ENCODE peak calls at places on chromosomes 4 and X, in seven cellular contexts. One of them, this sample, is unnamed.

GRCh38 chrX:39519566-39520301 is 578.0 kb downstream of the BCOR start:
- DNase-seq in SK-N-SH: no peak
- DNase-seq in H1: no peak
- DNase-seq in HepG2: no peak
- DNase-seq in K562: peak
- DNase-seq in GM12878: no peak
- DNase-seq in GM12892: no peak
- DNase-seq in this sample: no peak

GRCh38 chr4:112403072-112403945 is 106.1 kb downstream of the ALPK1 start:
- DNase-seq in SK-N-SH: no peak
- DNase-seq in H1: no peak
- DNase-seq in HepG2: no peak
- DNase-seq in K562: no peak
- DNase-seq in GM12878: no peak
- DNase-seq in GM12892: no peak
- DNase-seq in this sample: no peak

GRCh38 chr4:186724048-186724860 is 598 bp upstream of the FAT1 start:
- DNase-seq in SK-N-SH: peak
- DNase-seq in H1: no peak
- DNase-seq in HepG2: no peak
- DNase-seq in K562: peak
- DNase-seq in GM12878: no peak
- DNase-seq in GM12892: no peak
- DNase-seq in this sample: peak

GRCh38 chr4:170875868-170876267 is 786.1 kb upstream of the AADAT start:
- DNase-seq in SK-N-SH: peak
- DNase-seq in H1: no peak
- DNase-seq in HepG2: peak
- DNase-seq in K562: no peak
- DNase-seq in GM12878: no peak
- DNase-seq in GM12892: no peak
- DNase-seq in this sample: no peak

GRCh38 chr4:180828455-180829018 is 1414.7 kb upstream of the TENM3 start:
- DNase-seq in SK-N-SH: peak
- DNase-seq in H1: no peak
- DNase-seq in HepG2: peak
- DNase-seq in K562: no peak
- DNase-seq in GM12878: no peak
- DNase-seq in GM12892: no peak
- DNase-seq in this sample: no peak

GRCh38 chrX:123083924-123084323 is 100.2 kb upstream of the GRIA3 start:
- DNase-seq in SK-N-SH: no peak
- DNase-seq in H1: no peak
- DNase-seq in HepG2: no peak
- DNase-seq in K562: no peak
- DNase-seq in GM12878: no peak
- DNase-seq in GM12892: no peak
- DNase-seq in this sample: no peak

GRCh38 chr4:120056249-120056648 is 10.4 kb downstream of the MAD2L1 start:
- DNase-seq in SK-N-SH: no peak
- DNase-seq in H1: no peak
- DNase-seq in HepG2: no peak
- DNase-seq in K562: no peak
- DNase-seq in GM12878: no peak
- DNase-seq in GM12892: no peak
- DNase-seq in this sample: no peak

GRCh38 chr4:147366164-147366563 is 114.7 kb upstream of the EDNRA start:
- DNase-seq in SK-N-SH: no peak
- DNase-seq in H1: no peak
- DNase-seq in HepG2: no peak
- DNase-seq in K562: no peak
- DNase-seq in GM12878: no peak
- DNase-seq in GM12892: no peak
- DNase-seq in this sample: no peak

GRCh38 chr4:10736266-10736665 is 51.7 kb upstream of the CLNK start:
- DNase-seq in SK-N-SH: no peak
- DNase-seq in H1: no peak
- DNase-seq in HepG2: no peak
- DNase-seq in K562: no peak
- DNase-seq in GM12878: no peak
- DNase-seq in GM12892: no peak
- DNase-seq in this sample: no peak

GRCh38 chr4:53644607-53645006 is 53.3 kb upstream of the LNX1 start:
- DNase-seq in SK-N-SH: no peak
- DNase-seq in H1: no peak
- DNase-seq in HepG2: no peak
- DNase-seq in K562: no peak
- DNase-seq in GM12878: no peak
- DNase-seq in GM12892: no peak
- DNase-seq in this sample: no peak

GRCh38 chrX:23012636-23013035 is 12.9 kb downstream of the DDX53 start:
- DNase-seq in SK-N-SH: no peak
- DNase-seq in H1: no peak
- DNase-seq in HepG2: no peak
- DNase-seq in K562: no peak
- DNase-seq in GM12878: no peak
- DNase-seq in GM12892: no peak
- DNase-seq in this sample: no peak

GRCh38 chrX:125090046-125090445 is 229.6 kb upstream of the TEX13C start:
- DNase-seq in SK-N-SH: no peak
- DNase-seq in H1: no peak
- DNase-seq in HepG2: no peak
- DNase-seq in K562: no peak
- DNase-seq in GM12878: no peak
- DNase-seq in GM12892: no peak
- DNase-seq in this sample: no peak

GRCh38 chr4:38818441-38818976 is 13.9 kb upstream of the TLR1 start:
- DNase-seq in SK-N-SH: no peak
- DNase-seq in H1: no peak
- DNase-seq in HepG2: peak
- DNase-seq in K562: no peak
- DNase-seq in GM12878: peak
- DNase-seq in GM12892: no peak
- DNase-seq in this sample: no peak

GRCh38 chrX:11171956-11172355 is 60.8 kb downstream of the HCCS start:
- DNase-seq in SK-N-SH: no peak
- DNase-seq in H1: no peak
- DNase-seq in HepG2: no peak
- DNase-seq in K562: no peak
- DNase-seq in GM12878: no peak
- DNase-seq in GM12892: no peak
- DNase-seq in this sample: no peak

GRCh38 chr4:150283689-150284088 is 205.4 kb downstream of the DCLK2 start:
- DNase-seq in SK-N-SH: peak
- DNase-seq in H1: no peak
- DNase-seq in HepG2: no peak
- DNase-seq in K562: no peak
- DNase-seq in GM12878: no peak
- DNase-seq in GM12892: no peak
- DNase-seq in this sample: no peak

GRCh38 chrX:67582436-67582835 is 38.6 kb downstream of the AR start:
- DNase-seq in SK-N-SH: no peak
- DNase-seq in H1: no peak
- DNase-seq in HepG2: no peak
- DNase-seq in K562: no peak
- DNase-seq in GM12878: no peak
- DNase-seq in GM12892: no peak
- DNase-seq in this sample: no peak

GRCh38 chr4:147542229-147542990 is 61.5 kb downstream of the EDNRA start:
- DNase-seq in SK-N-SH: no peak
- DNase-seq in H1: no peak
- DNase-seq in HepG2: no peak
- DNase-seq in K562: no peak
- DNase-seq in GM12878: no peak
- DNase-seq in GM12892: no peak
- DNase-seq in this sample: no peak

GRCh38 chrX:151901821-151902220 is 10.9 kb upstream of the MAGEA4 start:
- DNase-seq in SK-N-SH: no peak
- DNase-seq in H1: no peak
- DNase-seq in HepG2: no peak
- DNase-seq in K562: no peak
- DNase-seq in GM12878: no peak
- DNase-seq in GM12892: no peak
- DNase-seq in this sample: no peak

GRCh38 chrX:151904989-151905388 is 7.7 kb upstream of the MAGEA4 start:
- DNase-seq in SK-N-SH: no peak
- DNase-seq in H1: no peak
- DNase-seq in HepG2: no peak
- DNase-seq in K562: no peak
- DNase-seq in GM12878: no peak
- DNase-seq in GM12892: no peak
- DNase-seq in this sample: no peak

GRCh38 chrX:151899622-151900021 is 13.1 kb upstream of the MAGEA4 start:
- DNase-seq in SK-N-SH: no peak
- DNase-seq in H1: no peak
- DNase-seq in HepG2: no peak
- DNase-seq in K562: no peak
- DNase-seq in GM12878: no peak
- DNase-seq in GM12892: no peak
- DNase-seq in this sample: no peak

GRCh38 chrX:151902813-151903591 is 9.7 kb upstream of the MAGEA4 start:
- DNase-seq in SK-N-SH: no peak
- DNase-seq in H1: no peak
- DNase-seq in HepG2: peak
- DNase-seq in K562: no peak
- DNase-seq in GM12878: no peak
- DNase-seq in GM12892: no peak
- DNase-seq in this sample: no peak
- TF ChIP-seq TAF1 in SK-N-SH: no peak
- TF ChIP-seq TAF1 in H1: no peak
- TF ChIP-seq TAF1 in HepG2: no peak
- TF ChIP-seq TAF1 in K562: no peak
- TF ChIP-seq TAF1 in GM12878: no peak
- TF ChIP-seq TAF1 in GM12892: no peak
- TF ChIP-seq TAF1 in this sample: no peak

GRCh38 chr4:114547340-114548134 is 51.1 kb upstream of the UGT8 start:
- DNase-seq in SK-N-SH: no peak
- DNase-seq in H1: no peak
- DNase-seq in HepG2: no peak
- DNase-seq in K562: no peak
- DNase-seq in GM12878: no peak
- DNase-seq in GM12892: no peak
- DNase-seq in this sample: no peak

DNA sequence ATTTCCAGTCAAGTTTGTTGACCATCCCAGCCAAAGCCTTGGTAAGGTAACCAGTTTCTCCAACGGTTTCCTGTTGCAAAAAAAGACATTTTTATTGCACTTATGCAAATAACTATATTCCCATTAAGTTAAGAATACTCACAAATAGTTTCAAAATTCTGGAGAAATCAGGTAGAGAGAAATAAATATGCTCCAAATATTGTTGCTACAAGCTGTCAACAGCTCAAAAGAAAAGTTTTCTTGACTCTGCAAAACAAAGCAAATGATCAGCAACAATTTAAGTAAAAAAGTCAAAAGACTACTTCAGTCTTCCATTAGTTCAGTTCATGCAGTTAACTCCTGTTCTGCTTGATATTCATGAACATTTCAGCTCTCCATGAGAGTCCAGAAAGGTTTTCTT is 49.0 kb upstream of the UGT8 start:
- DNase-seq in SK-N-SH: no peak
- DNase-seq in H1: no peak
- DNase-seq in HepG2: no peak
- DNase-seq in K562: no peak
- DNase-seq in GM12878: no peak
- DNase-seq in GM12892: no peak
- DNase-seq in this sample: no peak
- TF ChIP-seq TAF1 in SK-N-SH: no peak
- TF ChIP-seq TAF1 in H1: no peak
- TF ChIP-seq TAF1 in HepG2: no peak
- TF ChIP-seq TAF1 in K562: no peak
- TF ChIP-seq TAF1 in GM12878: no peak
- TF ChIP-seq TAF1 in GM12892: no peak
- TF ChIP-seq TAF1 in this sample: no peak

GRCh38 chrX:110691446-110691845 is 104.2 kb downstream of the CHRDL1 start:
- DNase-seq in SK-N-SH: no peak
- DNase-seq in H1: no peak
- DNase-seq in HepG2: no peak
- DNase-seq in K562: no peak
- DNase-seq in GM12878: no peak
- DNase-seq in GM12892: no peak
- DNase-seq in this sample: no peak

GRCh38 chrX:110698696-110699095 is 96.9 kb downstream of the CHRDL1 start:
- DNase-seq in SK-N-SH: no peak
- DNase-seq in H1: no peak
- DNase-seq in HepG2: no peak
- DNase-seq in K562: no peak
- DNase-seq in GM12878: no peak
- DNase-seq in GM12892: no peak
- DNase-seq in this sample: no peak

GRCh38 chrX:110692876-110693275 is 102.7 kb downstream of the CHRDL1 start:
- DNase-seq in SK-N-SH: no peak
- DNase-seq in H1: no peak
- DNase-seq in HepG2: no peak
- DNase-seq in K562: no peak
- DNase-seq in GM12878: no peak
- DNase-seq in GM12892: no peak
- DNase-seq in this sample: no peak
- TF ChIP-seq TAF1 in SK-N-SH: no peak
- TF ChIP-seq TAF1 in H1: no peak
- TF ChIP-seq TAF1 in HepG2: no peak
- TF ChIP-seq TAF1 in K562: no peak
- TF ChIP-seq TAF1 in GM12878: no peak
- TF ChIP-seq TAF1 in GM12892: no peak
- TF ChIP-seq TAF1 in this sample: no peak

GRCh38 chr4:173288698-173289350 is 45.3 kb downstream of the HMGB2 start:
- DNase-seq in SK-N-SH: no peak
- DNase-seq in H1: no peak
- DNase-seq in HepG2: no peak
- DNase-seq in K562: no peak
- DNase-seq in GM12878: no peak
- DNase-seq in GM12892: no peak
- DNase-seq in this sample: no peak

GRCh38 chr4:173284463-173284862 is 49.7 kb downstream of the HMGB2 start:
- DNase-seq in SK-N-SH: no peak
- DNase-seq in H1: no peak
- DNase-seq in HepG2: no peak
- DNase-seq in K562: no peak
- DNase-seq in GM12878: no peak
- DNase-seq in GM12892: no peak
- DNase-seq in this sample: no peak

GRCh38 chr4:173289351-173289725 is 44.8 kb downstream of the HMGB2 start:
- DNase-seq in SK-N-SH: no peak
- DNase-seq in H1: no peak
- DNase-seq in HepG2: no peak
- DNase-seq in K562: no peak
- DNase-seq in GM12878: no peak
- DNase-seq in GM12892: no peak
- DNase-seq in this sample: no peak

GRCh38 chr4:173288296-173288695 is 45.9 kb downstream of the HMGB2 start:
- DNase-seq in SK-N-SH: peak
- DNase-seq in H1: peak
- DNase-seq in HepG2: peak
- DNase-seq in K562: peak
- DNase-seq in GM12878: peak
- DNase-seq in GM12892: no peak
- DNase-seq in this sample: no peak

DNA sequence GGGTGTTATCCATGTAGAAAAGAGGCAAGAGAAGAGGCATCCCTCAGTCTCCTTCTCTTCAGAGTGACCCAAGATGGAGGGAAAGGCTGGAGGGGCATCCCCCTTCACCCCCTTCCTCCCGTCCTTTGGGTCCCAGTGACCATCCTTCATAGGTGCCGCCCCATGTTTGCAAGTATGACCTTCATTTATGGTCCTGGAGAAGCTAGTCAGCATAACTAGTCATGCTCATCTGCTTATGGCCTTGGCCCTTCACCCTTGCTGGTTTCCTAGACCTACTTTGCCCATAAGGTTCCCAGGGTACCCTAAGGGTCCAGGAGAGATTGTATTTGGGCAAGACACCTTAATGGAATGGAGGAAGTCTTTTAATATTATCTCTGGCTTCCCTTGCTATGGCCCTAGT is 46.7 kb downstream of the HMGB2 start:
- DNase-seq in SK-N-SH: no peak
- DNase-seq in H1: no peak
- DNase-seq in HepG2: no peak
- DNase-seq in K562: no peak
- DNase-seq in GM12878: no peak
- DNase-seq in GM12892: no peak
- DNase-seq in this sample: no peak
- TF ChIP-seq TAF1 in SK-N-SH: no peak
- TF ChIP-seq TAF1 in H1: no peak
- TF ChIP-seq TAF1 in HepG2: no peak
- TF ChIP-seq TAF1 in K562: no peak
- TF ChIP-seq TAF1 in GM12878: no peak
- TF ChIP-seq TAF1 in GM12892: no peak
- TF ChIP-seq TAF1 in this sample: no peak